ENCODE peak calls at places on chromosomes 5 and 9, in five cellular contexts. Q, C, R, N and A are unnamed samples.

GRCh38 chr9:1995084-1995483 is 20.1 kb upstream of the SMARCA2 start:
- DNase-seq in Q (no peak), C (no peak), R (no peak), N (no peak), A (no peak)

GRCh38 chr5:80125022-80125961 is 90.1 kb downstream of the THBS4 start:
- DNase-seq in Q (no peak), C (peak; percentile 59), R (no peak), N (no peak), A (no peak)

GRCh38 chr9:103904242-103904641 is 189.9 kb upstream of the SMC2 start:
- DNase-seq in Q (no peak), C (no peak), R (no peak), N (no peak), A (no peak)

GRCh38 chr5:67976812-67977455 is 238.6 kb upstream of the PIK3R1 start:
- DNase-seq in Q (no peak), C (no peak), R (no peak), N (no peak), A (no peak)

GRCh38 chr5:16465544-16466432 is at the start of gene ZNF622:
- DNase-seq in Q (peak; percentile 83), C (peak; percentile 82), R (peak; percentile 90), N (peak; percentile 97), A (peak; percentile 29)

GRCh38 chr5:61881821-61882220 is 424.2 kb upstream of the KIF2A start:
- DNase-seq in Q (no peak), C (no peak), R (peak; percentile 4), N (no peak), A (no peak)

GRCh38 chr9:69058101-69058500 is 22.5 kb downstream of the FXN start:
- DNase-seq in Q (no peak), C (no peak), R (no peak), N (no peak), A (no peak)

GRCh38 chr5:158943057-158943456 is 156.7 kb downstream of the EBF1 start:
- DNase-seq in Q (no peak), C (peak; percentile 23), R (peak; percentile 19), N (no peak), A (no peak)

GRCh38 chr5:27592231-27592630 is 553.8 kb upstream of the CDH9 start:
- DNase-seq in Q (no peak), C (no peak), R (peak; percentile 41), N (peak; percentile 27), A (no peak)

GRCh38 chr5:14781106-14781505 is 90.5 kb downstream of the ANKH start:
- DNase-seq in Q (no peak), C (peak; percentile 48), R (no peak), N (no peak), A (no peak)

GRCh38 chr9:130626249-130626982 is 38.0 kb upstream of the PRDM12 start:
- DNase-seq in Q (no peak), C (no peak), R (no peak), N (no peak), A (no peak)

GRCh38 chr5:463952-464351 is 21.0 kb downstream of the EXOC3 start:
- DNase-seq in Q (peak; percentile 76), C (peak; percentile 56), R (no peak), N (no peak), A (no peak)

GRCh38 chr9:125959980-125960619 is 212.9 kb downstream of the PBX3 start:
- DNase-seq in Q (no peak), C (no peak), R (no peak), N (no peak), A (no peak)

GRCh38 chr5:4541334-4541733 is 598.8 kb upstream of the ADAMTS16 start:
- DNase-seq in Q (no peak), C (no peak), R (no peak), N (no peak), A (no peak)

GRCh38 chr5:35487255-35488035 is 130.2 kb upstream of the SPEF2 start:
- DNase-seq in Q (no peak), C (no peak), R (no peak), N (no peak), A (no peak)